ENCODE peak calls at places on chromosome 13, in nine cellular contexts. M, Q, J, U, K, W, X, C and G are unnamed samples.

GRCh38 chr13:47004552-47004951 is 107.7 kb upstream of the HTR2A start:
- DNase-seq in Q (no peak), K (no peak), M (no peak), X (no peak), W (no peak), U (peak), C (no peak), J (no peak), G (no peak)

GRCh38 chr13:109254271-109254670 is 532.1 kb downstream of the IRS2 start:
- DNase-seq in M (no peak), C (no peak), U (peak), Q (no peak), X (no peak), W (no peak), K (no peak), J (peak), G (no peak)

GRCh38 chr13:31731923-31732322 is 7.4 kb upstream of the RXFP2 start:
- DNase-seq in M (no peak), W (no peak), U (no peak), J (no peak), C (no peak), K (no peak), Q (no peak), X (no peak), G (no peak)

GRCh38 chr13:39655569-39656324 is at the start of gene COG6:
- DNase-seq in K (peak), Q (no peak), M (peak), J (peak), W (peak), X (peak), U (peak), C (peak), G (peak)

GRCh38 chr13:74052402-74052928 is 81.7 kb downstream of the KLF12 start:
- DNase-seq in Q (no peak), X (no peak), K (no peak), U (peak), M (no peak), C (peak), W (no peak), J (no peak), G (no peak)

GRCh38 chr13:46903748-46904147 is 6.9 kb upstream of the HTR2A start:
- DNase-seq in J (peak), M (no peak), K (no peak), Q (no peak), U (no peak), X (peak), C (no peak), W (peak), G (peak)

GRCh38 chr13:41597348-41598041 is 140.1 kb downstream of the RGCC start:
- DNase-seq in M (no peak), U (peak), J (no peak), W (no peak), Q (no peak), X (peak), K (no peak), C (no peak), G (no peak)

GRCh38 chr13:110394371-110394841 is 87.3 kb downstream of the COL4A2 start:
- DNase-seq in U (peak), K (no peak), M (no peak), J (no peak), W (peak), C (no peak), Q (no peak), X (peak), G (no peak)

GRCh38 chr13:60230593-60230992 is 66.9 kb upstream of the DIAPH3 start:
- DNase-seq in U (peak), M (no peak), W (peak), K (no peak), X (peak), C (no peak), Q (no peak), J (peak), G (no peak)

GRCh38 chr13:21852043-21852442 is 181.2 kb downstream of the FGF9 start:
- DNase-seq in K (no peak), U (peak), M (no peak), Q (no peak), J (no peak), X (no peak), C (no peak), W (no peak), G (peak)

GRCh38 chr13:76816394-76816793 is 69.8 kb downstream of the KCTD12 start:
- DNase-seq in W (no peak), M (no peak), C (no peak), U (no peak), Q (no peak), K (no peak), J (no peak), X (no peak), G (no peak)

GRCh38 chr13:75296651-75297050 is 185.3 kb downstream of the TBC1D4 start:
- DNase-seq in X (no peak), W (no peak), J (no peak), Q (no peak), C (no peak), U (no peak), M (no peak), K (no peak), G (no peak)

GRCh38 chr13:89113744-89114143 is 1442.6 kb downstream of the SLITRK5 start:
- DNase-seq in W (no peak), U (no peak), X (no peak), K (no peak), Q (no peak), C (peak), M (no peak), J (no peak), G (no peak)

GRCh38 chr13:51453959-51454703 is 1.3 kb upstream of the INTS6 start:
- DNase-seq in X (peak), Q (no peak), J (no peak), K (peak), C (peak), W (peak), U (peak), M (no peak), G (peak)

GRCh38 chr13:32731074-32731473 is 144.8 kb downstream of the PDS5B start:
- DNase-seq in Q (no peak), K (no peak), C (no peak), M (no peak), J (no peak), X (no peak), W (no peak), U (no peak), G (no peak)

GRCh38 chr13:109843695-109844094 is 57.3 kb upstream of the IRS2 start:
- DNase-seq in J (no peak), X (no peak), U (no peak), Q (no peak), C (no peak), W (no peak), K (no peak), M (no peak), G (no peak)

GRCh38 chr13:113327391-113327765 is 30.3 kb downstream of the LAMP1 start:
- DNase-seq in C (no peak), M (no peak), J (no peak), K (no peak), W (no peak), U (no peak), X (no peak), Q (no peak), G (no peak)

GRCh38 chr13:59247166-59247565 is 916.6 kb downstream of the DIAPH3 start:
- DNase-seq in X (no peak), Q (no peak), M (no peak), J (no peak), U (no peak), W (no peak), C (no peak), K (peak), G (no peak)

DNA sequence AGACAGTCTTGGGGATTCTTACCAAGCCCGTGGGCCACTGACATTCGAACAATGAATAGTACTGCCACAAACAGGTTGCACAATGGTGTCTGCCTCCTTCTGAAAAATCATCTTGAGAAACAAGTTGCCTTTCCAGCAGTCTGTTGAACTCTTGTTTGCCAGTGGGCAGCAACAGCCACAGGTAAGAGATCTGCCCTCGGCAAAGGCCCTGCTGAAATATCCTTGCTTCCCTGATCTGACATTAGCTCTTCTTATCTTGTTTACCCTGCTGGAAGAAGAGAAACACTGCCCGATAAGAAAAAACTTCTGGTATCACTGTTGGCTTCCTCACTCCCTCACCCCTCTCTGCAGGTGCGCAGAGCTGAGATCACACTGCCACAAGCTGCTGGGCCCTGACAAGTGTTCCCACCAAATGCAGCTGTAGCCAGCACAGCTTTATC is 2.0 kb downstream of the DOCK9 start:
- DNase-seq in M (no peak), K (no peak), C (peak), J (no peak), W (peak), Q (no peak), U (peak), X (peak), G (no peak)
- TF ChIP-seq CTCF in M (no peak), K (no peak), C (no peak), J (no peak), W (no peak), Q (no peak), U (no peak), X (no peak), G (no peak)

GRCh38 chr13:45196091-45196490 is 4.8 kb downstream of the KCTD4 start:
- DNase-seq in W (no peak), X (peak), M (no peak), C (no peak), J (no peak), K (no peak), Q (no peak), U (no peak), G (no peak)

GRCh38 chr13:45195421-45195820 is 5.4 kb downstream of the KCTD4 start:
- DNase-seq in U (no peak), M (no peak), C (no peak), K (no peak), Q (no peak), W (peak), X (no peak), J (no peak), G (no peak)

GRCh38 chr13:45191874-45192273 is 9.0 kb downstream of the KCTD4 start:
- DNase-seq in U (no peak), C (no peak), M (no peak), Q (no peak), J (no peak), K (no peak), X (no peak), W (no peak), G (no peak)

GRCh38 chr13:45196622-45197021 is 4.2 kb downstream of the KCTD4 start:
- DNase-seq in Q (no peak), U (peak), J (no peak), X (peak), K (no peak), W (peak), C (no peak), M (no peak), G (peak)

GRCh38 chr13:45194081-45194939 is 6.5 kb downstream of the KCTD4 start:
- DNase-seq in J (no peak), W (peak), U (peak), K (no peak), Q (no peak), X (peak), M (no peak), C (peak), G (no peak)
- TF ChIP-seq CTCF in J (peak), W (peak), U (peak), K (no peak), Q (no peak), X (peak), M (peak), C (peak), G (no peak)

GRCh38 chr13:87671031-87671823 is at the start of gene SLITRK5:
- DNase-seq in K (peak), U (peak), X (peak), Q (no peak), M (no peak), W (peak), C (peak), J (no peak), G (peak)

GRCh38 chr13:87666826-87667225 is 4.3 kb upstream of the SLITRK5 start:
- DNase-seq in M (no peak), X (no peak), W (no peak), J (no peak), C (no peak), K (no peak), Q (no peak), U (no peak), G (no peak)

GRCh38 chr13:87667686-87668085 is 3.5 kb upstream of the SLITRK5 start:
- DNase-seq in X (no peak), U (peak), M (no peak), K (no peak), J (no peak), C (no peak), W (no peak), Q (no peak), G (no peak)

GRCh38 chr13:87671824-87672603 is 843 bp downstream of the SLITRK5 start:
- DNase-seq in C (peak), U (no peak), K (no peak), J (no peak), X (no peak), W (no peak), M (no peak), Q (no peak), G (no peak)

DNA sequence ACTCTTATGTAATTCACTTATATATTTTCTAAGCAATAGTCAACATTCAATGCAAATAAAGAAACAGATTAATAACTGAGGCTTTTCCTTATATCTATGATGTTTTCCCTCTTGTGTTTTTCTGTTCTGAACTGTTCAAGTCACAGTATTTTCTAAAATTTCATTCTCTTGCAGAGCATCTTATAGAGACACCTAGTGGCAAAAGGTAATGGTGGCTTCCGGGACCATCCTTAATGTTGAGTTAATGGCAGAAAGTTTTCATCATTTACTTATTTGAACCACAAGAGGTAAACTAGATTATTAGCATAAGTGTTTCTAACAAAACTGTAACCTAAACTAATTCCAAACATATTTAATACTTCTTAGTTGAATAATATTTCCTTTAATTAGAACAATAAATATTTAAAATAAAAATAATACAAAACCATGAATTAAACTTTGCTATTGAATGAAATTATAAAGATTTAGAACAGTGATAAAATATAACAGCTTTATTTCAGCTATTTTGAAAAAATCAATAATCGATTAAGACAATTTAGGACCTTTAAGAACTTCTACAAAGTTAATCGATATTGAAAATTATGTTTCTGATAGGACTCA is 1.7 kb upstream of the SLITRK5 start:
- DNase-seq in U (peak), Q (no peak), W (peak), J (no peak), C (peak), X (peak), K (no peak), M (no peak), G (no peak)
- TF ChIP-seq CTCF in U (peak), Q (no peak), W (peak), J (peak), C (peak), X (peak), K (no peak), M (peak), G (peak)

DNA sequence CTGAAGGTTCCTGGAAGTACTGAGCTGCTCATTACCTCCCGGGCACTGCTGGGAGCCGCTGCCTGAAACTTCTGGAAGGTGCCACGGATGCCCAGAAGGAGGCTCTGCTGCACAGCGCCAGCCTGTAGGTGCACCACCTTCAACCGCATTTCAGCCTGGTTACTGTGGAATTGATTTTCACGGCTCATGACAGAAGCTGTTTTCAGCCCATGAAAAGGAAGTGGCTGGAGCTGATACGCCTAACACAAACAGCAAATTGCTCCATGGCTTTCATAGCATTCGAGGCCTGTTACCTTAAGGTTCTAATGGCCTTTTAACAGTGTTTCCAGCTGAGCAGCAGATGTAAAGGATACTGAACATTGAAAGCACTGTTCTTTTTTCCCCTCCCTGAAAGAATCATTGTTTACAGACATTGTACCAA is 22.0 kb downstream of the GPC6 start:
- DNase-seq in M (no peak), C (peak), W (peak), K (no peak), J (peak), U (peak), Q (no peak), X (peak), G (no peak)
- TF ChIP-seq CTCF in M (peak), C (peak), W (peak), K (no peak), J (peak), U (peak), Q (peak), X (peak), G (no peak)

DNA sequence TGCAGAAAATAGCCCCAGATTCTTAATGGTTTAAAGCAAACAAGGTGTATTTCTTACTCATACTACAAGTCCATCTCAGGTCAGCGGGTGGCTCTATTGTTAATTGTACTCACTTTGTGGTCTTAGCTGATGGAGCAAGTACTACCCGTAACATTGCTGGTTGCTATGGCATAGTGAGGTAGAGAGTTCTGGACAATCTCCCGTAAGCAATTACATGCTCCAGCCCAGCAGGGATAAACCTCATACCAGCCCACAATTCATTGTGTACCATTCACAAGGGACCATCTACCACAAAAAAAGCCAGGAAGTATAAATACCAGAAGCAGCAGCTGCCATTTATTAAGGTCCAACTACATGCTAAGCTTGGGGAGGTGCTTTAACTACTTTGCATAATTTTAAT is 167.1 kb downstream of the PCDH9 start:
- DNase-seq in K (no peak), U (no peak), W (no peak), X (no peak), Q (no peak), C (no peak), M (no peak), J (no peak), G (no peak)
- TF ChIP-seq CTCF in K (no peak), U (no peak), W (no peak), X (no peak), Q (no peak), C (no peak), M (no peak), J (no peak), G (no peak)